ENCODE peak calls at places on chromosomes 5 and 9, in ten cellular contexts. E is GM23338, C is progenitor cell of endocrine pancreas, L is astrocyte of the spinal cord, O is cardiac fibroblast, R is RWPE1, T is IMR-90, Y is choroid plexus epithelial cell, G is HFFc6, W is right lobe of liver. K is an unnamed sample.

GRCh38 chr5:55276771-55277170 is 30.7 kb downstream of the DHX29 start:
- DNase-seq in E (no peak), C (no peak), L (no peak), O (no peak), R (peak; percentile 41), T (peak; percentile 72), Y (peak; percentile 41), G (peak; percentile 85), W (no peak), K (no peak)

GRCh38 chr5:75681125-75681830 is 36.0 kb downstream of the POC5 start:
- DNase-seq in E (peak; percentile 59), C (no peak), L (peak; percentile 52), O (peak; percentile 66), R (peak; percentile 34), T (peak; percentile 60), Y (peak; percentile 75), G (peak; percentile 32), W (no peak), K (no peak)

GRCh38 chr9:126661122-126661520 is 47.4 kb downstream of the LMX1B start:
- DNase-seq in E (no peak), C (no peak), L (no peak), O (no peak), R (no peak), T (no peak), Y (no peak), G (no peak), W (no peak), K (no peak)

GRCh38 chr9:36968574-36969215 is 65.4 kb downstream of the PAX5 start:
- DNase-seq in E (no peak), C (no peak), L (no peak), O (no peak), R (no peak), T (no peak), Y (no peak), G (no peak), W (peak; percentile 30), K (no peak)

GRCh38 chr9:138072897-138073296 is 195.3 kb downstream of the CACNA1B start:
- DNase-seq in E (no peak), C (no peak), L (no peak), O (no peak), R (no peak), T (no peak), Y (no peak), G (no peak), W (no peak), K (no peak)

GRCh38 chr5:95881833-95882232 is 59.3 kb upstream of the GLRX start:
- DNase-seq in E (no peak), C (no peak), L (no peak), O (no peak), R (no peak), T (no peak), Y (no peak), G (no peak), W (peak; percentile 53), K (no peak)

GRCh38 chr5:139796061-139796806 is 626 bp downstream of the PSD2 start:
- DNase-seq in E (peak; percentile 70), C (no peak), L (no peak), O (no peak), R (no peak), T (no peak), Y (no peak), G (no peak), W (no peak), K (no peak)

GRCh38 chr5:175337680-175338079 is 106.3 kb downstream of the DRD1 start:
- DNase-seq in E (peak; percentile 51), C (no peak), L (no peak), O (no peak), R (no peak), T (no peak), Y (no peak), G (no peak), W (no peak), K (no peak)

GRCh38 chr9:21479152-21479702 is 2.9 kb downstream of the IFNE start:
- DNase-seq in E (no peak), C (no peak), L (no peak), O (no peak), R (no peak), T (no peak), Y (no peak), G (no peak), W (no peak), K (no peak)

GRCh38 chr9:38066167-38066906 is 2.7 kb downstream of the SHB start:
- DNase-seq in E (peak; percentile 46), C (no peak), L (no peak), O (no peak), R (peak; percentile 60), T (no peak), Y (no peak), G (no peak), W (no peak), K (no peak)

GRCh38 chr9:2116073-2116472 is 100.9 kb downstream of the SMARCA2 start:
- DNase-seq in E (peak; percentile 84), C (no peak), L (no peak), O (no peak), R (no peak), T (no peak), Y (peak; percentile 38), G (peak; percentile 11), W (no peak), K (peak; percentile 4)

GRCh38 chr9:76926846-76927245 is 20.9 kb upstream of the PRUNE2 start:
- DNase-seq in E (no peak), C (no peak), L (no peak), O (no peak), R (no peak), T (no peak), Y (no peak), G (no peak), W (no peak), K (no peak)

GRCh38 chr5:120540097-120540496 is 76.0 kb downstream of the PRR16 start:
- DNase-seq in E (no peak), C (no peak), L (no peak), O (no peak), R (no peak), T (no peak), Y (no peak), G (no peak), W (no peak), K (no peak)

GRCh38 chr9:131872006-131872405 is 132.1 kb upstream of the RAPGEF1 start:
- DNase-seq in E (peak; percentile 68), C (no peak), L (no peak), O (no peak), R (no peak), T (no peak), Y (no peak), G (no peak), W (no peak), K (no peak)
- TF ChIP-seq CTCF in E (peak; percentile 63), C (peak; percentile 47), L (peak; percentile 35), O (peak; percentile 40), R (no peak), T (peak; percentile 13), Y (peak; percentile 45), G (peak; percentile 67), W (no peak), K (peak; percentile 19)

GRCh38 chr5:94812232-94812631 is 193.8 kb downstream of the SLF1 start:
- DNase-seq in E (no peak), C (no peak), L (no peak), O (no peak), R (no peak), T (no peak), Y (no peak), G (no peak), W (no peak), K (no peak)
- TF ChIP-seq CTCF in E (peak; percentile 43), C (no peak), L (no peak), O (no peak), R (no peak), T (no peak), Y (no peak), G (peak; percentile 41), W (no peak), K (no peak)

DNA sequence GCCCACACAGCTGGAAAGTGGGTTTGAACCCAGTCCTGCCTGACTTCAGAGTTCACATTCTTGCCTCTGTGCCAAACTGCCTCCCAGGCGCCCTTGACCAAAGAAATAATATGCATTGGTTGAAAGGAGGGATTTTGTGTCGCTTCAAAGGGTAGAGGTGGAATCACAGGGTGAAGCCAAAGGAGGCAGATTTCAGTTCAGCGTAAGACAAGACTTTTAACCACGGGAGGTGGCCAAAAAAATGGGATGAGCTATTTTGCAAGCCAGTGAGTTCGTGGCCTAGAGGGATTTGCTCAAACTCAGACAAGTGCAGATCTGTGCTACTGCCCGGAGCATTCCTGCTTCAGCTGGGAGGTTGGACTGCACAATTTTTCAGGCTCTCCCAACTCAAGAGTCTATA is 57.6 kb upstream of the RANBP3L start:
- DNase-seq in E (no peak), C (no peak), L (peak; percentile 63), O (no peak), R (no peak), T (no peak), Y (peak; percentile 69), G (no peak), W (no peak), K (no peak)
- TF ChIP-seq CTCF in E (no peak), C (no peak), L (no peak), O (no peak), R (no peak), T (no peak), Y (no peak), G (no peak), W (no peak), K (no peak)

DNA sequence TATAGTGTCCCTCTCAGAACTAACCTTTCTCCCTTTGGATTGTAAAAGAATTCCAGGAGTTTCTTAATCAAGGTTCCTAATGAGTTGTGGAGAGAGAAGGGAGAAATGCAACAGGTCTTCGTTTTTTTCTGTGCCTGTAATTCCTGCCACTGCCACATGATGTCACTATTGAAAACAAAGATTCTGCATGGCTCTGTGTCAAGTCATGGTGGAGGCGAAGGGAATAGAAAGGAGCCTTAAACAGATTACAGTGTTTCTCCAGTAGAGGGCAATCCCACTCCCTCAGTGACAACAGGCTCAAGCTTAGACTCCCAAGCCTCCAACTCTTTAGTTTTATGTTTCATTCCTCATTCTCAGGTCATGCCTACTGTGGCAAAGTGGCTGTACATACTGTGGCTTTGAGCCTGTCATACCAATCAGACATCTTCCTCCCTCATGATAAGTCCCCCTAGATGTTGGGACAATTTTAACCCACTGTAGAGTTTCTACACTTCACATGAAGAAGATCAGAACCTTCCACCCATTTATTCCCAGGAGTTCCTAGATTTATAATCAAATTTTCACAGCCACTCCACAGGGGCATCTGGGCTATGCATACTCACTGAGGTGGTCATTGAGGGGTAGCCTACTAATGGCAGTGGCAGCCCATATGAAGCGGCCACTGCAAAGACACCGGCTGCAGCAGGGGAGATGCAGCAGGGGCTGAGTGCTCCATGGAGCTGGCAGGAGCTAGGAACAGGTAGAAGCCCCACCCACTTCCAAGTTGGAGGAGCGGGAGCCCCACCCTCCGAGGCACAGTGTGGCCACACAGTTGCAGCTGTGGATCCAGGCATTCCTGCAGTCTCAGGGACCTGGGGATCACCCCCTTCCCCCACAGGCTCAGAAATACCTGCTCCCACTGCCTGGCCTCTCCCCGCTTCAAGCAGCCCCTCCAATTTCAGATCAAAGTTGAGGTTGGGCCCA is 97.4 kb upstream of the TRIM32 start:
- DNase-seq in E (peak; percentile 94), C (no peak), L (peak; percentile 38), O (peak; percentile 48), R (no peak), T (peak; percentile 69), Y (peak; percentile 91), G (peak; percentile 84), W (no peak), K (peak; percentile 20)
- TF ChIP-seq CTCF in E (peak; percentile 98), C (peak; percentile 48), L (peak; percentile 55), O (peak; percentile 86), R (no peak), T (peak; percentile 64), Y (peak; percentile 85), G (peak; percentile 96), W (peak; percentile 33), K (peak; percentile 62)

GRCh38 chr9:68844623-68845612 is 139.9 kb downstream of the PIP5K1B start:
- DNase-seq in E (peak; percentile 85), C (peak; percentile 23), L (peak; percentile 2), O (peak; percentile 39), R (no peak), T (peak; percentile 8), Y (peak; percentile 42), G (no peak), W (peak; percentile 52), K (peak; percentile 24)
- TF ChIP-seq CTCF in E (peak; percentile 78), C (peak; percentile 76), L (peak; percentile 43), O (peak; percentile 40), R (no peak), T (peak; percentile 39), Y (peak; percentile 73), G (peak; percentile 74), W (peak; percentile 44), K (peak; percentile 55)

K was measured in DND-41.